ENCODE peak calls at places on chromosomes 12 and 14, in six cellular contexts. U, A, X, K, H and I are unnamed samples.

GRCh38 chr12:62351326-62351725 is 91.1 kb downstream of the USP15 start:
- DNase-seq in U (no peak), K (no peak), X (no peak), A (no peak), H (no peak), I (no peak)

GRCh38 chr12:57850924-57851323 is 4.4 kb upstream of the CTDSP2 start:
- DNase-seq in H (no peak), A (no peak), X (peak), K (no peak), U (no peak), I (no peak)

GRCh38 chr12:124542021-124542941 is 25.1 kb downstream of the NCOR2 start:
- DNase-seq in A (no peak), X (no peak), K (no peak), U (no peak), H (no peak), I (no peak)

GRCh38 chr12:119283315-119283714 is 51.2 kb upstream of the CCDC60 start:
- DNase-seq in U (no peak), H (no peak), X (no peak), K (no peak), A (no peak), I (no peak)

GRCh38 chr12:4664111-4664510 is 15.2 kb downstream of the NDUFA9 start:
- DNase-seq in U (peak), H (peak), K (no peak), X (no peak), A (no peak), I (no peak)

GRCh38 chr12:122980192-122981035 is at the start of gene ARL6IP4:
- DNase-seq in U (no peak), H (peak), K (no peak), X (peak), A (peak), I (no peak)

GRCh38 chr14:72850360-72850759 is 43.5 kb downstream of the DPF3 start:
- DNase-seq in U (no peak), K (no peak), H (no peak), A (no peak), X (no peak), I (no peak)

GRCh38 chr12:131460516-131460915 is 250.4 kb upstream of the SFSWAP start:
- DNase-seq in A (no peak), H (no peak), K (no peak), X (no peak), U (no peak), I (no peak)

GRCh38 chr12:101074940-101075680 is 134.9 kb downstream of the SLC5A8 start:
- DNase-seq in X (no peak), H (peak), K (no peak), A (no peak), U (no peak), I (no peak)

DNA sequence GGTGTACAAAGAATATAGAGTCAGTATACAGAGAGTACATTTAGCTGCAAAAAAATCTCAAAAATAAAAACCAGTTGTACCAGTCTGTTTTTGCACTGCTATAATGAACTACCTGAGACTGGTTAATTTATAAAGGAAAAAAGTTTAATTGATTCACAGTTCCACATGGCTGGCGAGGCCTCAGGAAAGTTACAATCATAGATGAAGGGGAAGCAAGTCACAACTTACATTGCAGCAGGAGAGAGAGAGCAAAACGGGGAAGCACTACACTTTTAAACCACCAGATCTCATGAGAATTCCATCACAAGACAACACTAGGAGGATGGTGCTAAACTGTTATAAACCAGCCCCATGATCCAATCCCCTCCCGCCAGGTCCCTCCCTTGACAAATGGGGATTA is 185.9 kb downstream of the TMTC3 start:
- DNase-seq in A (no peak), K (no peak), U (no peak), H (no peak), X (no peak), I (no peak)
- TF ChIP-seq CTCF in A (no peak), K (no peak), U (no peak), H (no peak), X (no peak), I (no peak)

DNA sequence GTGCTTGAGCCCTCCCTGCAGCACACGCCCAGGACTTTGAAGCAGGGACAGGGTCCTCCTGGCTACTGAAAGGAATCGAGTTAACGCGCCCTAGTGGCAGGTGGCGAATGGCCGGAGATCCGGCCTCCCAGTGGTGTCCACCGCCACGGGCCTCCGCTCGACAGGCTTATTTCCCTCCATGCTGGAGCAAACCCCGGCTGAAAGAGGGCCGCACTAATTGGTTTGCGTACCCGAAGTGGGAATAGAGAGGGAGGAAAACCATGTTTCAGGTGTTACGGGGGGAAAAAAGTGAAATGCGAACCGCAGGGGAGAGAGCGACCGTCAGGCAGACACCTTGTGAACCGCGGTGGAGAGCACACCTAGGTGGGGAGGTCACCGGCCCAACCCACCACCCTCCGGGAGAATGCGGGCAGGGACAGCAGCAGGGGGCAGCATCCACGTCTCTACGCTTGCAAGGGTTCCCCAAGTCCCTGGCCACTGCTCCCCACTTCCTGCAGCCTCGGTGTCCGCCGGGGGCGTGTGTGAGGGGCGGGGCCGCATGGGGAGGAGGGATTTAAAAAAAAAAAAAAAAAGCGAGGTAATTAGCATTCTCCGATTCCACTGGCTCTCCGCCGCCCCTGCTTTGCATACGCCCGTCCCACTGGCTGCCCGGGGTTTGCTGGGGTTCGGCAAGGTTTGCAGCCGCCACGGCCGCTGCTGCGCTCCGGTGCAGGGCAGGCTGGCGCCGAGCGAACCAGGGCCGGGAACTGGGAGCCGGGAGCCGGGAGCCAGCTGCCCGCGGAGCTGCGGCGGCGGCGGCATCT is 224.6 kb upstream of the CRY1 start:
- DNase-seq in H (peak), U (peak), X (peak), A (peak), K (peak), I (peak)
- TF ChIP-seq CTCF in H (peak), U (peak), X (no peak), A (peak), K (peak), I (peak)

DNA sequence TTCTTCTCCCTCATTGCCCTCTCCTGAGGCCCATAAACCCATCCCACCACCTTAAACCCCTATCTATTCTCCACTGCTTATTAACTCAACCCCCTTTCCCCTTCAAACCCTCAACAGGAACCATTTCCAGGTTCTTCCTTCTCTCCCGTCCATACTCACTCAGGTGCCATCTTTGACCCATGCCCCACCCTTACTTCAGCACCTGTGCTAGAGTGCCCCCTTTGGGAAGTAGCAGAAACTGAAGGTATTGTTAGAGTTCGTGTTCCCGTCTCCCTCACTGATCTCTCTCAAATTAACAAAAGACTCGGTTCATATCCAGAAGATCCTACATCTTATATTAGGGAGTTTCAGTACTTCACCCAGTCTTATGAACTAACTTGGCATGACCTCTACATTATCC is 86.6 kb downstream of the TMTC3 start:
- DNase-seq in X (no peak), K (no peak), U (no peak), H (no peak), A (no peak), I (no peak)
- TF ChIP-seq CTCF in X (no peak), K (no peak), U (no peak), H (no peak), A (no peak), I (no peak)

DNA sequence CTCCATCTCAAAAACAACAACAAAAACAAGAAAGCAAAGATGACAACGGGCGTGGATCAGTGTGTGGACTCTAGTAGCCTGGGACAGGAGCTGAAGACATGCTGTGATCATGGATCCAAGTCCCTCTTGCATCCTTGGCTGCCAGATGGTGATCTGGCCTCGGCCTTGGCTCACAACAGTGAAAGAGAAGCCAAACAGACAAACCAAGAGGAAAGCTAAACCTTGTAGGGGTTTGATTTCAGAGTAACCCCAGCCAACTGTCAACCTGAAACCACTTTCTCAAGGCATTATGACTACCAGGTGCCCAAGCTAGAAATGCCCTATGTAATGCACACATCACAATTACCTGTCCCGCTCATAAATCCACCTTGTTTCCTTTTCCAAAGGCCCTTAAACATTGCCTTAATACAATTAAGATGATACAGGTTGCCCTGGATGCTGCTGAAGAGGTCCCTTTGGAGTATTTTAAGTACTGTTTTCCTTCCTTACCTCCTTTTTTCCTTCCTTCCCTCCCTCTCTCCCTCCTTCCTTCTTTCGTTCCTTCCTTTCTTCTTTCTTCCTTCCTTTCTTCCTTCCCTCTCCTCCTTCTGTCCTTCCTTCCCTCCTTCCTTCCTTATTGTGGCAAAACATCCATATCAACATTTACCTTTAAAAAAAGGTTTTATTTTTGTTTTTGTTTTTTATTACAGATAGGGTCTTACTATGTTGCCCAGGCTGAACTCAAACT is 41.4 kb upstream of the NINJ2 start:
- DNase-seq in H (no peak), X (no peak), K (no peak), U (no peak), A (no peak), I (no peak)
- TF ChIP-seq CTCF in H (no peak), X (no peak), K (no peak), U (no peak), A (no peak), I (no peak)

DNA sequence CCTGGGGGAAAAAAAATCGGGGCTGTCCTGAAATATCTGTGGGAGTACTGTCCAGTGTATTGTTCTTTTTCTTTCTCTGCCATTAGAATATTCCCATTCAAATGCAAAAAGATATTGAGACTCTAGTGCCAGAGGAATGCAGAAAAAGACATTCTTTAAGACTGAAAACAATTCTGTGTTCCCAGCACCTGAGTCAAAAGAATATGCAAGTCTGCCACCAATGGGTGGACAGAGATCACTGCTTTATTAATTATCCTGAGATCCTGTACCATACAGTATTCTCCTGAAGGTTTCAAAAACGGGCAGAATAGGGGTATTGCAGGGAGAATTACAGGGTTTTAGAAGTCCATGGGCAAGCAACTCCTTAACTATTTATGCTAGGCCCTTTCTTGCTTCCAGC is 361.8 kb downstream of the C12orf50 start:
- DNase-seq in K (no peak), H (peak), A (no peak), X (no peak), U (no peak), I (no peak)
- TF ChIP-seq CTCF in K (peak), H (peak), A (no peak), X (no peak), U (no peak), I (no peak)

DNA sequence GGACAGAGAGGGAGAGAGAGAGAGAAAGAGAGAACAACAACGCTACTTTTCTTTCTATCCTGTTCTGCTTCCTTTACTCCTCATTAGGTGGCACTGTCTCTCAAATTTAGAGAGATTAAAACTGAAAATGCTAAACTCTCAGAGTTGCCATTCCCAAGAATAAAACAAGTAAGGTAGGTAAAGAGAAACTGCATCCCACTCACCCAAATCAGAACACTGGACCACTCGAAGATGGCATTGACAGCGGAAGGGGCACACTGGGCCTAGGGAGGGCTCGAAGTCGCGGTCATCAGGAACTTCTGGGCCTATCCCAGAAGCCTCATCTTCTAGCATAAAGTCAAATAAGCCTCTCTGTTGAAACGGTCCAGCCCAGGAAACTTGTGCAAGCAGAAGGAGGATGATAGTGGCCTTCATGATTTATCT is 4.5 kb downstream of the DCN start:
- DNase-seq in H (peak), X (no peak), A (no peak), K (no peak), U (no peak), I (no peak)
- TF ChIP-seq CTCF in H (peak), X (no peak), A (no peak), K (peak), U (peak), I (no peak)